ENCODE peak calls at places on chromosomes 5 and 9, in nine cellular contexts. O is GM23338, X is OCI-LY7, W is PC-9, T is Karpas-422, M is hepatocyte, A is MM.1S, C is GM23248, G is HCT116. Z is an unnamed sample. For H3K9me2, the result is how much of the 10 kb centered on the place peaks cover.

GRCh38 chr5:154892370-154892771 is 33.9 kb downstream of the CNOT8 start:
- DNase-seq in O (no peak), X (no peak), W (no peak), T (no peak), M (no peak), A (no peak), C (no peak), G (no peak), Z (no peak)

GRCh38 chr5:113147537-113147936 is 170.9 kb downstream of the DCP2 start:
- DNase-seq in O (peak), X (no peak), W (no peak), T (no peak), M (no peak), A (no peak), C (no peak), G (no peak), Z (no peak)

GRCh38 chr5:147911427-147911826 is 5.1 kb upstream of the C5orf46 start:
- DNase-seq in O (no peak), X (no peak), W (no peak), T (no peak), M (no peak), A (no peak), C (no peak), G (no peak), Z (no peak)

GRCh38 chr5:53884411-53884810 is 324.0 kb downstream of the NDUFS4 start:
- DNase-seq in O (peak), X (no peak), W (no peak), T (no peak), M (no peak), A (no peak), C (no peak), G (no peak), Z (no peak)

GRCh38 chr9:100479820-100480219 is 6.9 kb downstream of the TMEFF1 start:
- DNase-seq in O (no peak), X (no peak), W (no peak), T (no peak), M (no peak), A (no peak), C (no peak), G (no peak), Z (no peak)

GRCh38 chr5:54278979-54279717 is 31.2 kb downstream of the ARL15 start:
- DNase-seq in O (no peak), X (no peak), W (no peak), T (no peak), M (no peak), A (no peak), C (no peak), G (no peak), Z (no peak)

GRCh38 chr9:126615251-126615790 is 1.6 kb downstream of the LMX1B start:
- DNase-seq in O (peak), X (no peak), W (no peak), T (no peak), M (peak), A (no peak), C (peak), G (no peak), Z (no peak)

GRCh38 chr9:14888272-14888671 is 22.0 kb downstream of the FREM1 start:
- DNase-seq in O (no peak), X (no peak), W (no peak), T (no peak), M (no peak), A (no peak), C (no peak), G (no peak), Z (no peak)

GRCh38 chr5:158382473-158382872 is 523.5 kb upstream of the CLINT1 start:
- DNase-seq in O (peak), X (no peak), W (peak), T (no peak), M (peak), A (peak), C (peak), G (peak), Z (peak)

GRCh38 chr9:76800901-76801300 is 36.7 kb downstream of the PCA3 start:
- DNase-seq in O (no peak), X (no peak), W (no peak), T (no peak), M (no peak), A (no peak), C (no peak), G (no peak), Z (no peak)

GRCh38 chr5:92309336-92309991 is 926.3 kb upstream of the ARRDC3 start:
- DNase-seq in O (peak), X (peak), W (no peak), T (peak), M (peak), A (peak), C (peak), G (peak), Z (peak)

GRCh38 chr9:38251461-38251860 is 141.0 kb upstream of the ALDH1B1 start:
- DNase-seq in O (no peak), X (no peak), W (no peak), T (no peak), M (no peak), A (no peak), C (no peak), G (no peak), Z (no peak)

GRCh38 chr9:28503573-28503972 is 930.3 kb upstream of the C9orf72 start:
- DNase-seq in O (no peak), X (no peak), W (no peak), T (no peak), M (no peak), A (no peak), C (peak), G (no peak), Z (no peak)

GRCh38 chr9:127568971-127569818 is 42.9 kb upstream of the STXBP1 start:
- DNase-seq in O (peak), X (peak), W (peak), T (peak), M (peak), A (peak), C (peak), G (no peak), Z (peak)

GRCh38 chr5:83441752-83442151 is 29.8 kb upstream of the VCAN start:
- DNase-seq in O (no peak), X (no peak), W (no peak), T (no peak), M (no peak), A (no peak), C (no peak), G (no peak), Z (no peak)

GRCh38 chr5:61052870-61053269 is 107.9 kb downstream of the NDUFAF2 start:
- DNase-seq in O (no peak), X (no peak), W (no peak), T (no peak), M (peak), A (no peak), C (peak), G (peak), Z (peak)

GRCh38 chr5:146640285-146640896 is 124.4 kb upstream of the GPR151 start:
- DNase-seq in O (no peak), X (no peak), W (no peak), T (no peak), M (peak), A (no peak), C (no peak), G (no peak), Z (peak)

GRCh38 chr5:39466804-39467203 is 42.0 kb upstream of the DAB2 start:
- DNase-seq in O (no peak), X (no peak), W (no peak), T (no peak), M (no peak), A (no peak), C (no peak), G (no peak), Z (no peak)

GRCh38 chr5:34867660-34868059 is 28.7 kb downstream of the TTC23L start:
- DNase-seq in O (no peak), X (no peak), W (no peak), T (no peak), M (no peak), A (no peak), C (no peak), G (no peak), Z (no peak)

GRCh38 chr5:34865131-34865530 is 26.2 kb downstream of the TTC23L start:
- DNase-seq in O (no peak), X (no peak), W (no peak), T (no peak), M (no peak), A (no peak), C (no peak), G (no peak), Z (no peak)

GRCh38 chr5:34868736-34869135 is 29.8 kb downstream of the TTC23L start:
- DNase-seq in O (no peak), X (no peak), W (no peak), T (no peak), M (no peak), A (no peak), C (no peak), G (no peak), Z (no peak)

GRCh38 chr5:34869256-34869655 is 30.3 kb downstream of the TTC23L start:
- DNase-seq in O (no peak), X (no peak), W (no peak), T (no peak), M (no peak), A (no peak), C (no peak), G (no peak), Z (no peak)

GRCh38 chr5:34866989-34867471 is 28.1 kb downstream of the TTC23L start:
- DNase-seq in O (no peak), X (no peak), W (no peak), T (no peak), M (peak), A (no peak), C (no peak), G (no peak), Z (no peak)
- H3K9me2 ChIP-seq in O (under half), X (under half), W (under half), T (under half), M (under half), A (under half), C (under half), G (under half), Z (under half)

DNA sequence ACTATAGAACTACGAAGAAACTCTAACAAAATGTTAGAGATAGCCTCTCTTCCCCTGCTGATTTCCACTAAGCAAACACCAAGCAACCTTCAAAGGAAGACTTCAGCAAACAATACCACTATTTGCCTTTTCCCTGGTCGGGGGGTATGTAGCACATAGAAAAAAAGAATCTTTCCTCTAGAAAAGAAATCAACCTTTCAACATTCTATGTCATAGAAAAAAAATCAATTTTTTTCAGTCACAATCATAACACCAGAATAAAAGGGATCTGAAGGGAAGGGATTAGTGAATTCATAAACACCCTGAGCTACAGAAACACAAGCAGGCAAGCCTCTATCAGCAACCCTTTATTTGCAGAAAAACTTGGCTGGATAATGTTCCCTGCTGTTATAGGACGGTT is 15.3 kb downstream of the ABCA1 start:
- DNase-seq in O (no peak), X (no peak), W (no peak), T (no peak), M (no peak), A (no peak), C (no peak), G (no peak), Z (no peak)
- H3K9me2 ChIP-seq in O (under half), X (under half), W (under half), T (under half), M (under half), A (under half), C (under half), G (under half), Z (under half)

GRCh38 chr9:138060881-138061280 is 183.3 kb downstream of the CACNA1B start:
- DNase-seq in O (no peak), X (no peak), W (no peak), T (no peak), M (no peak), A (no peak), C (no peak), G (no peak), Z (no peak)

GRCh38 chr9:138063785-138064184 is 186.2 kb downstream of the CACNA1B start:
- DNase-seq in O (no peak), X (no peak), W (no peak), T (no peak), M (no peak), A (no peak), C (no peak), G (no peak), Z (no peak)

GRCh38 chr9:138061631-138062030 is 184.0 kb downstream of the CACNA1B start:
- DNase-seq in O (no peak), X (no peak), W (no peak), T (no peak), M (no peak), A (no peak), C (no peak), G (no peak), Z (no peak)

GRCh38 chr9:138063033-138063432 is 185.5 kb downstream of the CACNA1B start:
- DNase-seq in O (no peak), X (no peak), W (no peak), T (no peak), M (no peak), A (no peak), C (no peak), G (no peak), Z (no peak)

DNA sequence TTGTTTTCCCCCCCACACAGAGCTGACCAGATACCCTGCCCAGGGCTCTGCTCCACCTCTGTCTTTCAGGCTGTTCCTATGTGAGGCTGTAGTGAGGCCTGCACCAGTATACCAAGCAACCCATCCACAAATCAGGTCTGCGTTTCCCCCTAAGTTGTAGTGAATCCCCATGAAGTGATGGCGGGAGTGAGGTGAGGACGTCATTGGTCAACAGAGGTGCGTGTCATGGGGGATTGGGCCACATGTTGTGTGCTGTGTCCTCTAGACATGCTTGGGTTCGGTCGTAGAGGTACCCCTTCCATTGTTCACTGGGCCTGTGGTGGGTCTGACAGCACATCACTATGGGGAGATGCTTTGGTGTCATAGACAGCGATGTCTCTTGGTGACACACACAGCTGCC is 184.6 kb downstream of the CACNA1B start:
- DNase-seq in O (no peak), X (no peak), W (no peak), T (no peak), M (no peak), A (no peak), C (no peak), G (no peak), Z (no peak)
- H3K9me2 ChIP-seq in O (under half), X (under half), W (under half), T (under half), M (under half), A (under half), C (under half), G (under half), Z (under half)

DNA sequence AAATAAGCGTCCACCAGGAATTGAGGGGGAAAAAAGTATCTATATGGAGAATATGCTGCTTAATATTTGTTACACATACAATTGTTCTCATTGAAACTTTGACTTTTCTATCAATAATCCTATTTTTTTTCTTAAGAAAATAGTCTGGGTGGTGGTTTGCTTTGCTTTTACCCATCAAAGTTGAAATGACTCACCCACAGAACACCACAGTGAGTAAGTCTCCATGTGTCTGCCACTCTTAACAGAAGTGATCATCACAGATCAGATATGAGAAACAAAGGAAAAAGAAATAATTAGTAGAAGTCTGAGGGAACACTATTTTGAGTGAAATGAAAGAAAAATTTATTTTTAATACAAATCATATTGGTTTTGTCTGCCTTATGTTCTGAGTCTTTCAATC is 742.8 kb downstream of the CDH9 start:
- DNase-seq in O (no peak), X (no peak), W (no peak), T (no peak), M (no peak), A (no peak), C (no peak), G (no peak), Z (peak)
- H3K9me2 ChIP-seq in O (under half), X (under half), W (under half), T (under half), M (under half), A (under half), C (under half), G (under half), Z (under half)

DNA sequence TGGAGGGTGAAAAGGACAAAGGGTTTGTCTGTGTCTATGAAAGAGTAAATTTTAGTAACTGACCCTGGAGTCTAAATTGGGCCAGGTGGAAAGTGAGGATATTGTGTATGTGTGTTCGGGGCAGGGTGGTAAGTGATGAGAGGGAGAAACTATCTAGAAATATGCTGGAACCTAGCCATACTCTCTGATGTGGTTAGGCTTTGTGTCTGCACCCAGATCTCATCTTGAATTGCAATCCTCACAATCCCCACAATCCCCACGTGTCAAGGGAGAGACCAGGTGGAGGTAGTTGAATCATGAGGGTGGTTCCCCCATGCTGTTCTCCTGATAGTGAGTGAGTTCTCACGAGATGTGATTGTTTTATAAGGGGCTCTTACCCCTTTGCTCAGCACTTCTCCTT is 60.6 kb downstream of the COMMD10 start:
- DNase-seq in O (no peak), X (no peak), W (no peak), T (no peak), M (no peak), A (no peak), C (no peak), G (no peak), Z (no peak)
- H3K9me2 ChIP-seq in O (under half), X (under half), W (under half), T (under half), M (under half), A (under half), C (under half), G (under half), Z (under half)

DNA sequence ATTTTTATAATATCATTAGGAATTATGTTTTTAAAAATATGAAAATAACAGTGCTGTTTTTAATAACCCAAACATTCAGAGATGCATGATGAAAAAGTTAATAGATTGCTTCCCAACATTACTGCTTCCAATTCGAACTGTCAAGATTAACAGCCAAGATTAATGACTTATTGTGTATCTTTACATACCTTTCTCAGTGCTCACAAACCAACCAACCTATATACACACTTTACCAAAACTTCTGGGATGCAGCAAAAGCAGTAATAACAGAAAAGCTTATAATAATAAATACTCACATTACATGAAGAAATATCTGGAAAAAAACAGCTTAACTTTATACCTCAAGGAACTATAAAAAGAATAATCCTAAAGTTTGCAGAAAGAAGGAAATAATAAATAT is 82.1 kb downstream of the TMEM232 start:
- DNase-seq in O (no peak), X (no peak), W (no peak), T (no peak), M (no peak), A (no peak), C (no peak), G (no peak), Z (peak)
- H3K9me2 ChIP-seq in O (under half), X (under half), W (under half), T (under half), M (under half), A (under half), C (under half), G (under half), Z (under half)

Z was measured in PC-3.